ENCODE peak calls at places on chromosomes 2 and 18, in four cellular contexts. D, O, W and U are unnamed samples.

GRCh38 chr2:158460632-158461297 is 4.0 kb downstream of the PKP4 start:
- DNase-seq in W (no peak), O (no peak), D (no peak), U (peak; percentile 42)

GRCh38 chr2:227237786-227238185 is 73.4 kb downstream of the COL4A3 start:
- DNase-seq in W (no peak), O (no peak), D (no peak), U (no peak)

GRCh38 chr2:130724455-130724854 is 4.4 kb upstream of the GPR148 start:
- DNase-seq in O (no peak), D (no peak), W (no peak), U (no peak)

GRCh38 chr18:76592981-76593381 is 97.9 kb upstream of the ZNF516 start:
- DNase-seq in W (peak; percentile 43), D (peak; percentile 37), O (no peak), U (peak; percentile 54)

GRCh38 chr2:231929961-231930600 is 3.9 kb upstream of the NPPC start:
- DNase-seq in D (peak; percentile 8), O (peak; percentile 82), W (peak; percentile 92), U (peak; percentile 43)

GRCh38 chr2:173649527-173650219 is 295.0 kb downstream of the CDCA7 start:
- DNase-seq in W (no peak), D (no peak), O (no peak), U (no peak)

GRCh38 chr2:29463181-29463900 is 348.1 kb downstream of the CLIP4 start:
- DNase-seq in D (peak; percentile 88), W (no peak), O (no peak), U (peak; percentile 48)

GRCh38 chr2:28355521-28356094 is 37.0 kb upstream of the FOSL2 start:
- DNase-seq in O (no peak), D (no peak), W (no peak), U (no peak)

GRCh38 chr2:9639000-9639602 is 8.3 kb upstream of the YWHAQ start:
- DNase-seq in W (no peak), O (no peak), D (no peak), U (no peak)

GRCh38 chr2:203790134-203790533 is 77.4 kb upstream of the CTLA4 start:
- DNase-seq in W (no peak), D (peak; percentile 15), O (no peak), U (no peak)

GRCh38 chr2:25314514-25315315 is 27.0 kb downstream of the DNMT3A start:
- DNase-seq in W (peak; percentile 89), O (peak; percentile 91), D (peak; percentile 29), U (peak; percentile 91)

GRCh38 chr2:37324786-37325624 is at the start of gene PRKD3:
- DNase-seq in D (peak; percentile 39), O (peak; percentile 80), W (peak; percentile 80), U (peak; percentile 72)

GRCh38 chr2:172215936-172216335 is 113.2 kb upstream of the DLX2 start:
- DNase-seq in W (no peak), O (no peak), D (no peak), U (no peak)

GRCh38 chr2:231280861-231281260 is 82.4 kb downstream of the ARMC9 start:
- DNase-seq in W (no peak), D (no peak), O (no peak), U (no peak)

GRCh38 chr2:176072951-176073904 is 10.5 kb downstream of the EVX2 start:
- DNase-seq in D (no peak), W (peak; percentile 57), O (peak; percentile 39), U (no peak)

GRCh38 chr2:65430515-65431416 is 1.6 kb downstream of the SPRED2 start:
- DNase-seq in O (peak; percentile 42), D (peak; percentile 41), W (peak; percentile 59), U (peak; percentile 75)

GRCh38 chr2:198928026-198928425 is 529.7 kb downstream of the SATB2 start:
- DNase-seq in D (no peak), O (no peak), W (no peak), U (no peak)

GRCh38 chr2:167438206-167438605 is 549.9 kb downstream of the XIRP2 start:
- DNase-seq in W (no peak), D (peak; percentile 67), O (no peak), U (peak; percentile 87)

GRCh38 chr2:15485949-15486348 is 75.2 kb downstream of the NBAS start:
- DNase-seq in W (no peak), O (no peak), D (no peak), U (no peak)

GRCh38 chr2:8570637-8571036 is 111.2 kb upstream of the ID2 start:
- DNase-seq in W (no peak), D (no peak), O (peak; percentile 18), U (no peak)

GRCh38 chr2:126752876-126753275 is 96.9 kb downstream of the GYPC start:
- DNase-seq in D (no peak), O (no peak), W (peak; percentile 33), U (no peak)

GRCh38 chr2:223956267-223956666 is 996 bp upstream of the MRPL44 start:
- DNase-seq in O (no peak), D (no peak), W (no peak), U (no peak)

GRCh38 chr2:121897335-121897970 is 142.0 kb downstream of the TSN start:
- DNase-seq in D (peak; percentile 27), O (peak; percentile 63), W (no peak), U (peak; percentile 76)

GRCh38 chr2:25274868-25275574 is 66.7 kb downstream of the DNMT3A start:
- DNase-seq in W (no peak), D (peak; percentile 52), O (no peak), U (no peak)

GRCh38 chr2:37414470-37414949 is 70.1 kb downstream of the QPCT start:
- DNase-seq in W (no peak), D (peak; percentile 81), O (no peak), U (peak; percentile 83)

GRCh38 chr2:38076250-38076709 is 329 bp upstream of the CYP1B1 start:
- DNase-seq in W (peak; percentile 87), D (peak; percentile 68), O (peak; percentile 91), U (peak; percentile 98)

GRCh38 chr2:178870703-178871102 is 63.5 kb upstream of the TTN start:
- DNase-seq in D (peak; percentile 13), O (no peak), W (no peak), U (no peak)

GRCh38 chr2:198173242-198173641 is 368.8 kb downstream of the PLCL1 start:
- DNase-seq in D (no peak), W (no peak), O (no peak), U (no peak)

GRCh38 chr2:34305587-34305986 is 706.5 kb upstream of the FAM98A start:
- DNase-seq in W (no peak), D (no peak), O (no peak), U (peak; percentile 1)

GRCh38 chr2:23636412-23636811 is 251.4 kb downstream of the KLHL29 start:
- DNase-seq in O (no peak), W (no peak), D (peak; percentile 27), U (peak; percentile 69)

GRCh38 chr2:110919738-110920137 is 187.4 kb downstream of the ACOXL start:
- DNase-seq in O (no peak), D (no peak), W (no peak), U (no peak)

GRCh38 chr2:47346-48218 is 1.3 kb upstream of the FAM110C start:
- DNase-seq in W (no peak), O (no peak), D (no peak), U (peak; percentile 7)

GRCh38 chr18:79871026-79871390 is 73.3 kb downstream of the KCNG2 start:
- DNase-seq in O (peak; percentile 24), D (no peak), W (no peak), U (no peak)

GRCh38 chr2:231467613-231468525 is 3.6 kb upstream of the NCL start:
- DNase-seq in D (no peak), O (no peak), W (no peak), U (no peak)

GRCh38 chr2:71721669-71722068 is 268.3 kb downstream of the DYSF start:
- DNase-seq in D (no peak), O (no peak), W (no peak), U (no peak)

GRCh38 chr18:58195278-58195721 is 151.3 kb downstream of the NEDD4L start:
- DNase-seq in D (no peak), O (peak; percentile 77), W (peak; percentile 67), U (peak; percentile 77)

GRCh38 chr2:65265090-65266045 is 37.7 kb downstream of the ACTR2 start:
- DNase-seq in D (peak; percentile 91), O (no peak), W (no peak), U (peak; percentile 90)

GRCh38 chr18:58255701-58256311 is 211.8 kb downstream of the NEDD4L start:
- DNase-seq in O (no peak), D (no peak), W (no peak), U (no peak)

GRCh38 chr2:40244251-40245010 is 207.5 kb downstream of the SLC8A1 start:
- DNase-seq in W (peak; percentile 60), O (peak; percentile 80), D (peak; percentile 75), U (peak; percentile 83)

GRCh38 chr18:21443776-21444464 is 156.6 kb downstream of the ESCO1 start:
- DNase-seq in W (no peak), D (no peak), O (no peak), U (no peak)

GRCh38 chr2:217818293-217818850 is 184.4 kb downstream of the TNS1 start:
- DNase-seq in D (no peak), W (no peak), O (no peak), U (no peak)

GRCh38 chr2:217820066-217820819 is 182.6 kb downstream of the TNS1 start:
- DNase-seq in D (no peak), W (no peak), O (no peak), U (no peak)

GRCh38 chr2:217817466-217818292 is 185.1 kb downstream of the TNS1 start:
- DNase-seq in O (no peak), D (no peak), W (no peak), U (no peak)

GRCh38 chr2:217813828-217814227 is 189.0 kb downstream of the TNS1 start:
- DNase-seq in W (no peak), O (no peak), D (no peak), U (no peak)

GRCh38 chr2:217816396-217816869 is 186.4 kb downstream of the TNS1 start:
- DNase-seq in W (no peak), D (peak; percentile 46), O (no peak), U (peak; percentile 49)
- H4K5ac ChIP-seq in W (no peak overlapping the region), D (no peak overlapping the region), O (no peak overlapping the region), U (no peak overlapping the region)

GRCh38 chr18:52009958-52010357 is 330.0 kb upstream of the DCC start:
- DNase-seq in W (no peak), D (no peak), O (no peak), U (no peak)
- H4K5ac ChIP-seq in W (no peak overlapping the region), D (no peak overlapping the region), O (no peak overlapping the region), U (no peak overlapping the region)

GRCh38 chr18:37567061-37567993 is 1.7 kb upstream of the CELF4 start:
- DNase-seq in W (no peak), O (no peak), D (no peak), U (no peak)
- H4K5ac ChIP-seq in W (no peak overlapping the region), O (no peak overlapping the region), D (no peak overlapping the region), U (no peak overlapping the region)

GRCh38 chr2:80164375-80164774 is 140.2 kb downstream of the LRRTM1 start:
- DNase-seq in O (no peak), D (no peak), W (no peak), U (no peak)
- H4K5ac ChIP-seq in O (no peak overlapping the region), D (no peak overlapping the region), W (no peak overlapping the region), U (no peak overlapping the region)